ENCODE peak calls at places on chromosomes 13 and 19, in nine cellular contexts. Q, M, V, D, X, B, T, C and Z are unnamed samples.

GRCh38 chr19:38733493-38734175 is 10.6 kb downstream of the CAPN12 start:
- DNase-seq in M (no peak), Q (no peak), X (no peak), B (peak; percentile 77), D (peak; percentile 78), C (peak; percentile 45), T (peak; percentile 10), V (no peak), Z (no peak)

GRCh38 chr13:28099396-28100148 is 804 bp downstream of the FLT3 start:
- DNase-seq in M (no peak), X (no peak), V (peak; percentile 54), B (no peak), T (no peak), C (no peak), D (no peak), Q (no peak), Z (no peak)

GRCh38 chr19:48329167-48329891 is 4.0 kb downstream of the EMP3 start:
- DNase-seq in M (no peak), T (peak; percentile 64), B (no peak), D (no peak), Q (peak; percentile 36), V (peak; percentile 74), X (no peak), C (peak; percentile 59), Z (no peak)

GRCh38 chr19:11295180-11295579 is 780 bp upstream of the TSPAN16 start:
- DNase-seq in B (no peak), D (no peak), T (no peak), C (no peak), Q (peak; percentile 4), M (no peak), V (no peak), X (no peak), Z (no peak)

GRCh38 chr13:97254809-97255208 is 32.7 kb downstream of the MBNL2 start:
- DNase-seq in M (no peak), T (no peak), C (no peak), V (no peak), X (peak; percentile 90), Q (no peak), B (no peak), D (no peak), Z (no peak)

GRCh38 chr13:95608640-95609280 is 35.7 kb downstream of the DZIP1 start:
- DNase-seq in V (no peak), D (no peak), C (no peak), X (no peak), Q (no peak), T (no peak), M (no peak), B (no peak), Z (no peak)

GRCh38 chr13:83449666-83450395 is 432.4 kb downstream of the SLITRK1 start:
- DNase-seq in B (no peak), M (no peak), V (no peak), D (no peak), C (no peak), Q (no peak), T (no peak), X (peak; percentile 79), Z (no peak)

GRCh38 chr13:40992678-40993077 is 26.4 kb downstream of the ELF1 start:
- DNase-seq in B (no peak), C (no peak), Q (no peak), V (no peak), T (no peak), X (no peak), M (no peak), D (no peak), Z (no peak)

GRCh38 chr19:28643284-28643683 is 569.7 kb downstream of the UQCRFS1 start:
- DNase-seq in B (no peak), V (no peak), M (no peak), C (no peak), T (no peak), X (no peak), Q (no peak), D (no peak), Z (no peak)

GRCh38 chr19:50358483-50359431 is 6.7 kb downstream of the NAPSA start:
- DNase-seq in D (peak; percentile 91), V (no peak), Q (peak; percentile 91), X (no peak), C (peak; percentile 65), M (no peak), T (no peak), B (peak; percentile 89), Z (peak; percentile 84)

GRCh38 chr13:22194106-22194810 is 523.4 kb downstream of the FGF9 start:
- DNase-seq in M (no peak), B (no peak), D (no peak), X (no peak), T (no peak), C (peak; percentile 40), V (no peak), Q (no peak), Z (no peak)

GRCh38 chr13:25248071-25248470 is 39.2 kb downstream of the MTMR6 start:
- DNase-seq in M (no peak), B (no peak), Q (no peak), X (no peak), T (no peak), D (no peak), V (no peak), C (no peak), Z (no peak)

GRCh38 chr19:34274827-34275625 is 20.7 kb downstream of the GARRE1 start:
- DNase-seq in D (no peak), Q (no peak), M (no peak), C (no peak), T (no peak), B (no peak), X (peak; percentile 56), V (no peak), Z (no peak)
- H3K4me1 ChIP-seq in D (peaks cover 7% of the 10 kb centered on the region), Q (peaks cover 28% of the 10 kb centered on the region), M (peaks cover 49% of the 10 kb centered on the region), C (peaks cover 7% of the 10 kb centered on the region), T (peaks cover 73% of the 10 kb centered on the region), B (peaks cover 8% of the 10 kb centered on the region), X (peaks cover 7% of the 10 kb centered on the region), V (peaks cover 11% of the 10 kb centered on the region), Z (peaks cover 72% of the 10 kb centered on the region)

GRCh38 chr19:5947435-5947834 is 30.5 kb downstream of the RANBP3 start:
- DNase-seq in D (no peak), C (peak; percentile 69), Q (peak; percentile 87), T (no peak), M (no peak), X (no peak), B (peak; percentile 90), V (no peak), Z (peak; percentile 64)
- H3K4me1 ChIP-seq in D (no peaks in the 10 kb centered on the region), C (peaks cover 5% of the 10 kb centered on the region), Q (peaks cover 65% of the 10 kb centered on the region), T (peaks cover 53% of the 10 kb centered on the region), M (peaks cover 86% of the 10 kb centered on the region), X (no peaks in the 10 kb centered on the region), B (peaks cover 18% of the 10 kb centered on the region), V (peaks cover 24% of the 10 kb centered on the region), Z (peaks cover 37% of the 10 kb centered on the region)

DNA sequence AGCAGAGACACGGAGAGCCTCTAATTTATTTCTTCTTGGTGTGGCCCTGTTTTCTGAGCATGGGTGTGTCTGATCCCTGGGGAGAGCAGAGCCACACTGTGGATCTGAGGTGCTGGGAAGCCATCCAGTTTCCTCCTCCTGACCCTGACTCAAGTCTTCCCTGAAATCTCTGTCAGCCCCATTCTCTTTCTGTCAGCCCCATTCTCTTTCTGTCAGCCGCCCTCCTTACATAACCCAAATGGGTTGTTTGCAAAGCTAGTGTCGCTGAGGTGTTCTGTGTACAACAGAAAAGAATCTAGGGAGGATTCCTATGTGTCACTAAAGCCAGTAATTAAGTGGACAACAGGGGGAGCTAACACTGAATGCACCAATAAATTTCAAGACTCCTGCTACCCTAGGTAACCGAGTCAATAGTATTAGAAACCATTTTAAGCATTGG is 50.2 kb downstream of the LRCH1 start:
- DNase-seq in D (no peak), M (no peak), T (peak; percentile 53), C (no peak), X (no peak), B (no peak), V (no peak), Q (no peak), Z (no peak)
- H3K4me1 ChIP-seq in D (peaks cover 11% of the 10 kb centered on the region), M (peaks cover 92% of the 10 kb centered on the region), T (peaks cover 93% of the 10 kb centered on the region), C (peaks cover 4% of the 10 kb centered on the region), X (peaks cover 24% of the 10 kb centered on the region), B (peaks cover 77% of the 10 kb centered on the region), V (peaks cover 6% of the 10 kb centered on the region), Q (peaks cover 96% of the 10 kb centered on the region), Z (peaks cover 93% of the 10 kb centered on the region)

DNA sequence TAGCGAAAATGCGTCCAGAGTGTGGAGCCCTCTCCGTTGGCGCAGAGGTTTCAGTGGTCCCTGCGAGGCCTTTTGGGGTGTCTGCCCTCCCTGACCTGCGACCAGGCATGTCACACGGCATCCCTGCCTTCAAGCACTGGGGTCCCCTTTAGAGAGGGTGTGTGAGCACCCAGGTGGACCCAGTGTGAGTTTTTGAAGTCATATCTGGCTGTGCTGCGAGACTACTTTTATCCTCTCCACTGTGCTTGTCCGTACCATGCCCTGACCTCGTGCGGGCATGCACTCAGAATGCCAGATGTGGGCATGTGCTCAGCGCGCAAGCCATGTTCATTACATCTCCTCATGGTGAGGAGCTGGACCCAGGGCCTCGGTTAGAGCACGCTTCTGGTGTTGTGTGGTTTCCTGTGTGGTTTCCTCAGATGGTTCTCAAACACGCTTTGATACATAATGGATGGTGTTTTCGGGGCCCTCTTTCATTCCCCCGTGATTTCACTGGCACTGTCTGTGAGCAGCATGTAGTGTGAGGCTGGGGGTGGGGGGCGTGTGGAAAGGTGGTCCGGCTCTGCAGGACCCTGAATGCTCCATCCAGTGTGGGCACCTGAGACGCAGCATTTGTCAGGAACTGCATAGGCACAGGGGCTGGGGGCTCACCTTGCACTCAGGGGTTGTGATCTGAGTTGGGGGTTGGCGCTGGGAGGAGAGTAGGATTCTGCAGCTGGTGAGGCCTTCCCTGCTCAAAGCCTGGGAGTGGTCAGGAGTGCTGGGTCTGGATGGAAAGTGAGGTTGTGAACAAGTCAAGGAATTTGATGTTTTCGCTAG is 2.3 kb downstream of the TFDP1 start:
- DNase-seq in D (no peak), M (no peak), Q (no peak), X (no peak), V (peak; percentile 30), B (peak; percentile 61), T (no peak), C (peak; percentile 16), Z (no peak)
- H3K4me1 ChIP-seq in D (no peaks in the 10 kb centered on the region), M (peaks cover 40% of the 10 kb centered on the region), Q (peaks cover 35% of the 10 kb centered on the region), X (peaks cover 9% of the 10 kb centered on the region), V (no peaks in the 10 kb centered on the region), B (no peaks in the 10 kb centered on the region), T (peaks cover 14% of the 10 kb centered on the region), C (no peaks in the 10 kb centered on the region), Z (peaks cover 23% of the 10 kb centered on the region)

GRCh38 chr19:2046046-2046907 is 4.8 kb downstream of the MKNK2 start:
- DNase-seq in X (no peak), M (no peak), Q (peak; percentile 73), V (no peak), T (no peak), B (peak; percentile 79), D (peak; percentile 77), C (no peak), Z (no peak)

GRCh38 chr19:2045501-2046045 is 5.5 kb downstream of the MKNK2 start:
- DNase-seq in V (no peak), T (no peak), C (peak; percentile 39), X (no peak), M (no peak), Q (no peak), B (peak; percentile 81), D (peak; percentile 72), Z (no peak)

GRCh38 chr19:2043864-2044708 is 7.0 kb downstream of the MKNK2 start:
- DNase-seq in B (peak; percentile 70), C (peak; percentile 46), M (no peak), V (peak; percentile 67), D (no peak), T (peak; percentile 46), X (no peak), Q (no peak), Z (no peak)

GRCh38 chr19:2043269-2043641 is 7.8 kb downstream of the MKNK2 start:
- DNase-seq in D (peak; percentile 72), V (peak; percentile 49), T (no peak), B (peak; percentile 70), Q (peak; percentile 69), X (no peak), C (peak; percentile 53), M (no peak), Z (no peak)

GRCh38 chr19:2044709-2045500 is 6.1 kb downstream of the MKNK2 start:
- DNase-seq in D (no peak), T (no peak), V (peak; percentile 45), X (no peak), Q (no peak), M (no peak), C (peak; percentile 38), B (peak; percentile 74), Z (no peak)
- H3K4me1 ChIP-seq in D (no peaks in the 10 kb centered on the region), T (peaks cover 58% of the 10 kb centered on the region), V (peaks cover 14% of the 10 kb centered on the region), X (peaks cover 9% of the 10 kb centered on the region), Q (peaks cover 99% of the 10 kb centered on the region), M (peaks cover 100% of the 10 kb centered on the region), C (peaks cover 88% of the 10 kb centered on the region), B (peaks cover 48% of the 10 kb centered on the region), Z (peaks cover 94% of the 10 kb centered on the region)